ENCODE peak calls at places on chromosomes 5 and 9, in six cellular contexts. V is breast epithelium, N is stomach, Y is spleen, A is HL-60, J is K562. T is an unnamed sample.

GRCh38 chr5:56734066-56734766 is 81.1 kb upstream of the MAP3K1 start:
- DNase-seq in V (no peak), J (no peak), A (no peak), N (no peak), Y (no peak), T (no peak)

GRCh38 chr9:95507456-95508241 is 9.1 kb downstream of the PTCH1 start:
- DNase-seq in Y (no peak), N (peak; percentile 47), A (no peak), J (no peak), V (no peak), T (no peak)

GRCh38 chr9:97981828-97982164 is 1.3 kb upstream of the ANP32B start:
- DNase-seq in Y (no peak), J (no peak), A (no peak), N (no peak), V (no peak), T (no peak)

GRCh38 chr9:78781681-78782080 is 484.8 kb downstream of the PSAT1 start:
- DNase-seq in A (no peak), V (no peak), J (no peak), Y (no peak), N (no peak), T (no peak)

GRCh38 chr5:103014983-103015382 is 105.0 kb downstream of the GIN1 start:
- DNase-seq in A (no peak), J (no peak), N (no peak), V (no peak), Y (no peak), T (no peak)

GRCh38 chr9:91771027-91771426 is 179.0 kb downstream of the ROR2 start:
- DNase-seq in A (no peak), J (no peak), Y (no peak), V (no peak), N (no peak), T (no peak)

GRCh38 chr9:130287736-130288135 is 22.2 kb downstream of the HMCN2 start:
- DNase-seq in N (no peak), J (no peak), Y (no peak), V (no peak), A (no peak), T (no peak)

GRCh38 chr9:18404482-18405029 is 69.4 kb upstream of the ADAMTSL1 start:
- DNase-seq in N (no peak), J (no peak), Y (no peak), A (no peak), V (no peak), T (no peak)

GRCh38 chr9:137459601-137460362 is 648 bp upstream of the NSMF start:
- DNase-seq in J (no peak), V (no peak), A (no peak), Y (no peak), N (no peak), T (no peak)

GRCh38 chr9:73344060-73344459 is 192.4 kb downstream of the ANXA1 start:
- DNase-seq in V (no peak), N (no peak), A (no peak), J (no peak), Y (no peak), T (no peak)

GRCh38 chr5:125410501-125411162 is 664.2 kb upstream of the ZNF608 start:
- DNase-seq in A (no peak), Y (no peak), N (no peak), J (no peak), V (no peak), T (no peak)

GRCh38 chr5:17436766-17437221 is 61.2 kb upstream of the TAF11L2 start:
- DNase-seq in V (no peak), A (peak; percentile 84), J (no peak), N (no peak), Y (no peak), T (no peak)

GRCh38 chr9:132350861-132351315 is 3.9 kb downstream of the SETX start:
- DNase-seq in J (no peak), Y (no peak), V (no peak), N (no peak), A (no peak), T (no peak)

GRCh38 chr5:178786859-178787499 is 56.5 kb upstream of the ZNF354A start:
- DNase-seq in Y (no peak), A (no peak), J (no peak), N (peak; percentile 48), V (no peak), T (no peak)

GRCh38 chr5:157612071-157612476 is 36.5 kb upstream of the ADAM19 start:
- DNase-seq in N (no peak), J (no peak), V (no peak), A (no peak), Y (no peak), T (no peak)

GRCh38 chr5:121596882-121597281 is 254.8 kb upstream of the FTMT start:
- DNase-seq in V (no peak), N (no peak), Y (no peak), J (no peak), A (no peak), T (no peak)

GRCh38 chr9:113888976-113889375 is 12.9 kb downstream of the ZNF618 start:
- DNase-seq in V (no peak), N (no peak), Y (no peak), J (no peak), A (no peak), T (no peak)

GRCh38 chr5:139635191-139635590 is 13.0 kb upstream of the CXXC5 start:
- DNase-seq in A (no peak), V (no peak), N (no peak), J (no peak), Y (peak; percentile 70), T (no peak)

GRCh38 chr5:139631520-139632165 is 16.5 kb upstream of the CXXC5 start:
- DNase-seq in N (peak; percentile 14), J (no peak), Y (no peak), V (no peak), A (no peak), T (no peak)

GRCh38 chr5:139634541-139634940 is 13.6 kb upstream of the CXXC5 start:
- DNase-seq in N (no peak), V (no peak), J (no peak), Y (peak; percentile 65), A (no peak), T (no peak)

GRCh38 chr5:139634028-139634325 is 14.2 kb upstream of the CXXC5 start:
- DNase-seq in N (peak; percentile 13), J (no peak), A (no peak), Y (peak; percentile 74), V (no peak), T (no peak)

DNA sequence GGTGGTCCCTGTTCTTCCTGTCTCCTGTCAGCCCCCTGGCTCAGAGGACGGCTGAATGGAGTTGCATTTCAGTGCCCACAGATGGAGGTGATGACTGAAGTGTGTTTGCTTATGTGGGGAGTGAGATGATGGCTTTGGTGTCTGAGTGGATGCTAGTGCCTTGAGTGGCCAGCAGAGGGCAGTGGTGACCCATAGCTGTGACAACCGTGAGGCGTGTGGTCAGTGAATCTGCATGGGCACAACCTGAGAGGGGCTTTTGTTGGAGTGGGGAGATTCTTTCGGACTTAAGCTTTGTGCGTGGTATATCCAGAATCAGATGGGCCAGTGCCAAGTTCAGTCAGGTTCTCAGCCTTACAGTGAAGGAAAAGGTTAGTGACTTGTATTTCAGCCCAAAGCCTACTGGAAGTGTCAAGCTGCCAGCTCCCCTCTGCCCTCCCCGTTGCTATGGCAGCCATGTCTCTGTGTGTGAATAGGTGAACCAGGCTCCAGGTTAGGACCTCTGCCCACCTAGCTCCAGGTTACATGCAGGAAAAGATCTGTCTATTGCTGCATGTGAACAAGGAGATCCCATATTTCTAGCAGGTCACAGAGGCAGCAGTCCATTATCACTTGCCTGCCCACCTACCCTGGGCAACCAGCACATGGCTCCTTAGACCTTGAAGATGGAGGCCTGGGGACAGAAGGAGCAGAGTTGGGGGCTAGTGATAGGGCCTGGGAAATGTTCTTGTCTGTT is 14.7 kb upstream of the CXXC5 start:
- DNase-seq in J (peak; percentile 82), V (no peak), N (peak; percentile 71), Y (peak; percentile 90), A (no peak), T (peak; percentile 92)
- TF ChIP-seq POLR2AphosphoS5 in J (no peak), V (peak; percentile 25), N (no peak), Y (no peak), A (no peak), T (peak; percentile 31)

GRCh38 chr9:135704366-135704947 is 2.5 kb downstream of the KCNT1 start:
- DNase-seq in N (no peak), Y (peak; percentile 83), V (no peak), J (no peak), A (no peak), T (no peak)

GRCh38 chr9:135706288-135706687 is 4.3 kb downstream of the KCNT1 start:
- DNase-seq in V (no peak), A (no peak), N (no peak), J (no peak), Y (no peak), T (no peak)

GRCh38 chr9:135708164-135708563 is 6.2 kb downstream of the KCNT1 start:
- DNase-seq in N (no peak), Y (no peak), J (no peak), V (no peak), A (no peak), T (no peak)

GRCh38 chr9:135705376-135705775 is 3.4 kb downstream of the KCNT1 start:
- DNase-seq in A (no peak), J (no peak), N (no peak), V (no peak), Y (no peak), T (no peak)

GRCh38 chr9:135707449-135708138 is 5.6 kb downstream of the KCNT1 start:
- DNase-seq in Y (no peak), J (no peak), N (no peak), A (no peak), V (no peak), T (no peak)
- TF ChIP-seq CTCF in Y (no peak), J (no peak), N (no peak), A (no peak), V (no peak), T (no peak)

DNA sequence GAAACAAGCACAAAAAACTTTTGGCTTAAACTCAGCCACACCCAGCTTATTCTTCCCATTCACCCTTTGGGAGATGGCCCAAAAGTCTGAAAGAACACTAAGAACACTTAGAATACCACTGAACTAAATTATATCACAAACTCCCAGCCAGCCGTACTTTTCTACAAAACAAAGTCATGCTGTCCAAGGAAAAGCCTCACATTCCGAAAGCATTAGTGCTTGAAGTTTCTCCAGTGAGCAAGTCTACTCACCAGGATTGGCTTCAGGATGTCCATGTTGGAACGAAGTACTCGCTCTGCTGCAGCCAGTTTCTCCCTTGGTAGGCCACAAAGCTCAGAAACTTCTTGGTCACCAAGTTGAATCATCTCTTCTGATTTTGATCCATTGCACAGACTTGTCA is 69.7 kb downstream of the ABCA1 start:
- DNase-seq in Y (no peak), A (no peak), J (no peak), N (no peak), V (no peak), T (no peak)
- TF ChIP-seq POLR2AphosphoS5 in Y (no peak), A (no peak), J (no peak), N (no peak), V (no peak), T (peak; percentile 12)

GRCh38 chr9:128103589-128103962 is 24.0 kb downstream of the PTGES2 start:
- DNase-seq in A (no peak), J (no peak), V (no peak), Y (peak; percentile 73), N (no peak), T (no peak)

GRCh38 chr9:128102196-128102595 is 25.3 kb downstream of the PTGES2 start:
- DNase-seq in V (no peak), J (no peak), N (no peak), Y (no peak), A (no peak), T (no peak)

GRCh38 chr9:128105538-128106175 is 21.9 kb downstream of the PTGES2 start:
- DNase-seq in Y (peak; percentile 60), J (no peak), V (no peak), N (no peak), A (no peak), T (no peak)

GRCh38 chr9:128102861-128103588 is 24.5 kb downstream of the PTGES2 start:
- DNase-seq in A (no peak), N (peak; percentile 90), Y (peak; percentile 75), V (no peak), J (no peak), T (no peak)

GRCh38 chr9:128104171-128104618 is 23.3 kb downstream of the PTGES2 start:
- DNase-seq in A (no peak), Y (peak; percentile 63), V (no peak), N (peak; percentile 87), J (no peak), T (no peak)
- TF ChIP-seq CTCF in A (no peak), Y (no peak), V (no peak), N (no peak), J (no peak), T (no peak)